ENCODE peak calls at places on chromosomes 12 and 14, in six cellular contexts. One of them, this sample, is unnamed. For H4K20me1, the result is how much of the 10 kb centered on the place peaks cover.

GRCh38 chr12:125029756-125030358 is 35.4 kb upstream of the AACS start:
- DNase-seq in GM23248: no peak
- DNase-seq in PC-3: no peak
- DNase-seq in SK-N-SH: no peak
- DNase-seq in HCT116: no peak
- DNase-seq in MM.1S: no peak
- DNase-seq in this sample: no peak

GRCh38 chr12:10196210-10196609 is 16.5 kb upstream of the GABARAPL1 start:
- DNase-seq in MM.1S: no peak
- DNase-seq in HCT116: no peak
- DNase-seq in GM23248: no peak
- DNase-seq in SK-N-SH: no peak
- DNase-seq in PC-3: no peak
- DNase-seq in this sample: no peak

GRCh38 chr12:108390495-108391203 is 51.5 kb upstream of the CMKLR1 start:
- DNase-seq in PC-3: no peak
- DNase-seq in HCT116: no peak
- DNase-seq in GM23248: no peak
- DNase-seq in MM.1S: no peak
- DNase-seq in SK-N-SH: no peak
- DNase-seq in this sample: peak

GRCh38 chr12:83040991-83041390 is 354.3 kb downstream of the TMTC2 start:
- DNase-seq in SK-N-SH: no peak
- DNase-seq in PC-3: no peak
- DNase-seq in MM.1S: no peak
- DNase-seq in HCT116: no peak
- DNase-seq in GM23248: no peak
- DNase-seq in this sample: no peak

GRCh38 chr12:67366530-67367196 is 97.5 kb downstream of the CAND1 start:
- DNase-seq in SK-N-SH: no peak
- DNase-seq in MM.1S: no peak
- DNase-seq in GM23248: peak
- DNase-seq in HCT116: no peak
- DNase-seq in PC-3: peak
- DNase-seq in this sample: no peak

GRCh38 chr12:24252580-24252979 is 303.1 kb upstream of the SOX5 start:
- DNase-seq in HCT116: no peak
- DNase-seq in PC-3: no peak
- DNase-seq in GM23248: no peak
- DNase-seq in SK-N-SH: peak
- DNase-seq in MM.1S: no peak
- DNase-seq in this sample: no peak

GRCh38 chr14:102805454-102805891 is 28.2 kb downstream of the TRAF3 start:
- DNase-seq in GM23248: peak
- DNase-seq in MM.1S: peak
- DNase-seq in SK-N-SH: no peak
- DNase-seq in PC-3: peak
- DNase-seq in HCT116: peak
- DNase-seq in this sample: no peak

GRCh38 chr12:996881-997280 is 5.9 kb downstream of the ERC1 start:
- DNase-seq in SK-N-SH: no peak
- DNase-seq in GM23248: no peak
- DNase-seq in PC-3: no peak
- DNase-seq in MM.1S: no peak
- DNase-seq in HCT116: no peak
- DNase-seq in this sample: no peak

GRCh38 chr14:34359423-34360120 is 102.5 kb downstream of the SPTSSA start:
- DNase-seq in PC-3: peak
- DNase-seq in HCT116: no peak
- DNase-seq in SK-N-SH: no peak
- DNase-seq in GM23248: no peak
- DNase-seq in MM.1S: peak
- DNase-seq in this sample: peak

GRCh38 chr14:36226164-36226563 is 49.6 kb upstream of the PTCSC3 start:
- DNase-seq in MM.1S: no peak
- DNase-seq in GM23248: no peak
- DNase-seq in HCT116: no peak
- DNase-seq in SK-N-SH: no peak
- DNase-seq in PC-3: peak
- DNase-seq in this sample: no peak

GRCh38 chr14:91506226-91506625 is 3.9 kb downstream of the PPP4R3A start:
- DNase-seq in GM23248: no peak
- DNase-seq in HCT116: no peak
- DNase-seq in PC-3: no peak
- DNase-seq in MM.1S: no peak
- DNase-seq in SK-N-SH: no peak
- DNase-seq in this sample: no peak

GRCh38 chr12:122238861-122239260 is 13.0 kb upstream of the DIABLO start:
- DNase-seq in GM23248: no peak
- DNase-seq in MM.1S: no peak
- DNase-seq in HCT116: no peak
- DNase-seq in PC-3: no peak
- DNase-seq in SK-N-SH: no peak
- DNase-seq in this sample: no peak

GRCh38 chr14:56579345-56580316 is at the start of gene TMEM260:
- DNase-seq in SK-N-SH: peak
- DNase-seq in HCT116: peak
- DNase-seq in PC-3: peak
- DNase-seq in MM.1S: peak
- DNase-seq in GM23248: peak
- DNase-seq in this sample: peak

GRCh38 chr12:122437656-122438121 is 15.2 kb upstream of the CLIP1 start:
- DNase-seq in MM.1S: no peak
- DNase-seq in SK-N-SH: no peak
- DNase-seq in GM23248: peak
- DNase-seq in PC-3: peak
- DNase-seq in HCT116: no peak
- DNase-seq in this sample: no peak

GRCh38 chr12:18135509-18135908 is 45.5 kb upstream of the RERGL start:
- DNase-seq in SK-N-SH: no peak
- DNase-seq in GM23248: peak
- DNase-seq in PC-3: peak
- DNase-seq in HCT116: no peak
- DNase-seq in MM.1S: no peak
- DNase-seq in this sample: no peak

GRCh38 chr12:117342247-117342646 is 19.2 kb downstream of the NOS1 start:
- DNase-seq in GM23248: no peak
- DNase-seq in SK-N-SH: no peak
- DNase-seq in MM.1S: no peak
- DNase-seq in HCT116: no peak
- DNase-seq in PC-3: no peak
- DNase-seq in this sample: no peak

GRCh38 chr14:89294060-89294459 is 123.0 kb downstream of the FOXN3 start:
- DNase-seq in GM23248: no peak
- DNase-seq in MM.1S: no peak
- DNase-seq in PC-3: no peak
- DNase-seq in HCT116: no peak
- DNase-seq in SK-N-SH: no peak
- DNase-seq in this sample: no peak

GRCh38 chr14:23186913-23187654 is 3.6 kb upstream of the SLC7A8 start:
- DNase-seq in MM.1S: peak
- DNase-seq in SK-N-SH: peak
- DNase-seq in GM23248: peak
- DNase-seq in HCT116: peak
- DNase-seq in PC-3: peak
- DNase-seq in this sample: peak

GRCh38 chr14:77423423-77423822 is at the start of gene NOXRED1:
- DNase-seq in GM23248: no peak
- DNase-seq in MM.1S: no peak
- DNase-seq in SK-N-SH: no peak
- DNase-seq in PC-3: no peak
- DNase-seq in HCT116: no peak
- DNase-seq in this sample: no peak

GRCh38 chr14:50974118-50974517 is 29.8 kb upstream of the PYGL start:
- DNase-seq in GM23248: no peak
- DNase-seq in MM.1S: no peak
- DNase-seq in SK-N-SH: no peak
- DNase-seq in PC-3: no peak
- DNase-seq in HCT116: no peak
- DNase-seq in this sample: no peak

GRCh38 chr14:101024686-101025085 is 121.2 kb upstream of the RTL1 start:
- DNase-seq in GM23248: no peak
- DNase-seq in PC-3: no peak
- DNase-seq in MM.1S: no peak
- DNase-seq in HCT116: no peak
- DNase-seq in SK-N-SH: no peak
- DNase-seq in this sample: no peak

GRCh38 chr12:47214771-47215170 is 135.0 kb upstream of the AMIGO2 start:
- DNase-seq in MM.1S: no peak
- DNase-seq in GM23248: no peak
- DNase-seq in SK-N-SH: no peak
- DNase-seq in PC-3: no peak
- DNase-seq in HCT116: no peak
- DNase-seq in this sample: no peak

GRCh38 chr14:27392153-27392552 is 794.3 kb upstream of the NOVA1 start:
- DNase-seq in SK-N-SH: no peak
- DNase-seq in PC-3: peak
- DNase-seq in MM.1S: no peak
- DNase-seq in GM23248: peak
- DNase-seq in HCT116: no peak
- DNase-seq in this sample: no peak

GRCh38 chr14:49589387-49589786 is 3.2 kb upstream of the RPS29 start:
- DNase-seq in PC-3: no peak
- DNase-seq in SK-N-SH: no peak
- DNase-seq in HCT116: no peak
- DNase-seq in GM23248: no peak
- DNase-seq in MM.1S: no peak
- DNase-seq in this sample: no peak

GRCh38 chr12:89448526-89448925 is 76.1 kb downstream of the GALNT4 start:
- DNase-seq in HCT116: no peak
- DNase-seq in PC-3: no peak
- DNase-seq in SK-N-SH: no peak
- DNase-seq in GM23248: no peak
- DNase-seq in MM.1S: no peak
- DNase-seq in this sample: no peak

GRCh38 chr12:131975228-131975627 is 25.5 kb downstream of the EP400 start:
- DNase-seq in MM.1S: no peak
- DNase-seq in HCT116: no peak
- DNase-seq in SK-N-SH: no peak
- DNase-seq in GM23248: no peak
- DNase-seq in PC-3: no peak
- DNase-seq in this sample: no peak

DNA sequence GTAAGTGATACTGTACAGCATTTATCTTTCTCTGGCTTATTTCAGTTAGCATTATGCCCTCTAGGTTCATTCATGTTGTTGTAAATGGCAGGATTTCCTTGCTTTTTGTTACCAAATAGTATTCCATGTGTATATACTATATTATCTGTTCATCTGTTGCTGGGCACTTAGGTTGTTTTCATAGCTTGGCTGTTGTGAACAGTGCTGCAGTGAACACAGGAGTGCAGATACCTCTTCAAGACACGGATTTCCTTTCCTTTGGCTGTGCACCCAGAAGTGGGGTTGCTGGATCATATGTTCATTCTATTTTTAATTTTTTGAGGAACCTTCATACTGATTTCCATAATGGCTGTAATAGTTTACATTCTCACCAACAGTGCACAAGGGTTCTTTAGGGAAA is 21.5 kb downstream of the EP400 start:
- DNase-seq in PC-3: no peak
- DNase-seq in HCT116: no peak
- DNase-seq in MM.1S: no peak
- DNase-seq in SK-N-SH: no peak
- DNase-seq in GM23248: no peak
- DNase-seq in this sample: no peak
- H4K20me1 ChIP-seq in PC-3: under half
- H4K20me1 ChIP-seq in HCT116: under half
- H4K20me1 ChIP-seq in MM.1S: under half
- H4K20me1 ChIP-seq in SK-N-SH: half or more
- H4K20me1 ChIP-seq in GM23248: under half
- H4K20me1 ChIP-seq in this sample: under half

GRCh38 chr14:75794615-75795038 is 133.6 kb downstream of the TTLL5 start:
- DNase-seq in PC-3: peak
- DNase-seq in MM.1S: no peak
- DNase-seq in GM23248: peak
- DNase-seq in HCT116: peak
- DNase-seq in SK-N-SH: peak
- DNase-seq in this sample: no peak

DNA sequence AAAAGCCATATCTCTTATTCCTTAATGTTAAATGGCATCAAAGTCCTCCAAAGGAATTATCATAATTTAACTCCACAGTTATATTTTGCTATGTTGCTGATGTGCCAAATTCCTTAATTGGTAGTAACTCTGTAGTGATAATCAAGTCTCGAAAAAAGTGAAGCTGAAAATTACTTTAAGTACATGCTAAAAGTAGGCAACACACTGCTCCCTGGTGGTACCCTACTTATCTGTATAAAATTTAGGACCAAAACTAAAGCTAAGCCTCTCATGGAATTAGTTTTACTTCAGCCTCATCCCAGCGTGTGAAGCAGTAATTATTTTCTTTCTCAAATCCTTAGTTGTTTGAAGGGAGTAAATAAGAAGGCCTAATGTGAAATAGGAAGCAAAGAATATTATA is 132.8 kb downstream of the TTLL5 start:
- DNase-seq in PC-3: peak
- DNase-seq in SK-N-SH: no peak
- DNase-seq in GM23248: peak
- DNase-seq in MM.1S: no peak
- DNase-seq in HCT116: no peak
- DNase-seq in this sample: no peak
- TF ChIP-seq EZH2phosphoT487 in PC-3: no peak
- TF ChIP-seq EZH2phosphoT487 in SK-N-SH: no peak
- TF ChIP-seq EZH2phosphoT487 in GM23248: no peak
- TF ChIP-seq EZH2phosphoT487 in MM.1S: no peak
- TF ChIP-seq EZH2phosphoT487 in HCT116: no peak
- TF ChIP-seq EZH2phosphoT487 in this sample: no peak

GRCh38 chr12:54394986-54395385 is 10.5 kb upstream of the ZNF385A start:
- DNase-seq in SK-N-SH: no peak
- DNase-seq in MM.1S: no peak
- DNase-seq in PC-3: no peak
- DNase-seq in HCT116: no peak
- DNase-seq in GM23248: no peak
- DNase-seq in this sample: no peak
- H3K9ac ChIP-seq in SK-N-SH: no peak
- H3K9ac ChIP-seq in MM.1S: no peak
- H3K9ac ChIP-seq in PC-3: no peak
- H3K9ac ChIP-seq in HCT116: no peak
- H3K9ac ChIP-seq in GM23248: no peak
- H3K9ac ChIP-seq in this sample: no peak

GRCh38 chr12:3002636-3003035 is 43.4 kb downstream of the TEAD4 start:
- DNase-seq in SK-N-SH: no peak
- DNase-seq in HCT116: no peak
- DNase-seq in GM23248: no peak
- DNase-seq in PC-3: no peak
- DNase-seq in MM.1S: no peak
- DNase-seq in this sample: no peak

GRCh38 chr12:2997989-2998670 is 38.9 kb downstream of the TEAD4 start:
- DNase-seq in HCT116: no peak
- DNase-seq in PC-3: no peak
- DNase-seq in SK-N-SH: no peak
- DNase-seq in GM23248: peak
- DNase-seq in MM.1S: no peak
- DNase-seq in this sample: no peak

GRCh38 chr12:2998789-2999264 is 39.6 kb downstream of the TEAD4 start:
- DNase-seq in HCT116: no peak
- DNase-seq in GM23248: peak
- DNase-seq in SK-N-SH: no peak
- DNase-seq in PC-3: no peak
- DNase-seq in MM.1S: no peak
- DNase-seq in this sample: peak

GRCh38 chr12:3000548-3001275 is 41.5 kb downstream of the TEAD4 start:
- DNase-seq in SK-N-SH: no peak
- DNase-seq in GM23248: peak
- DNase-seq in MM.1S: no peak
- DNase-seq in HCT116: no peak
- DNase-seq in PC-3: no peak
- DNase-seq in this sample: peak

GRCh38 chr12:2999265-2999841 is 40.2 kb downstream of the TEAD4 start:
- DNase-seq in PC-3: no peak
- DNase-seq in HCT116: no peak
- DNase-seq in MM.1S: no peak
- DNase-seq in SK-N-SH: no peak
- DNase-seq in GM23248: peak
- DNase-seq in this sample: peak
- H4K20me1 ChIP-seq in PC-3: under half
- H4K20me1 ChIP-seq in HCT116: under half
- H4K20me1 ChIP-seq in MM.1S: under half
- H4K20me1 ChIP-seq in SK-N-SH: under half
- H4K20me1 ChIP-seq in GM23248: under half
- H4K20me1 ChIP-seq in this sample: under half

This sample was measured in neural progenitor cell.